ENCODE peak calls at places on chromosomes 12 and 14, in five cellular contexts. H is colonic mucosa, M is tibial artery, N is right lobe of liver, O is ascending aorta. F is an unnamed sample.

GRCh38 chr12:106276032-106276728 is 26.4 kb upstream of the TCP11L2 start:
- DNase-seq in H (no peak), M (no peak), N (no peak), O (no peak), F (no peak)

GRCh38 chr14:29806124-29806517 is 121.5 kb downstream of the PRKD1 start:
- DNase-seq in H (no peak), M (no peak), N (no peak), O (no peak), F (no peak)

GRCh38 chr12:71038960-71039359 is 118.4 kb upstream of the PTPRR start:
- DNase-seq in H (no peak), M (no peak), N (no peak), O (no peak), F (no peak)

GRCh38 chr14:60643443-60644402 is 5.6 kb downstream of the SIX1 start:
- DNase-seq in H (no peak), M (no peak), N (no peak), O (no peak), F (no peak)

GRCh38 chr14:61677469-61677868 is 17.8 kb upstream of the HIF1A start:
- DNase-seq in H (no peak), M (no peak), N (no peak), O (no peak), F (no peak)

GRCh38 chr12:8081921-8082577 is at the start of gene NECAP1:
- DNase-seq in H (peak; percentile 97), M (peak; percentile 98), N (peak; percentile 98), O (peak; percentile 98), F (peak; percentile 80)

GRCh38 chr14:22428681-22429315 is 160.2 kb downstream of the DAD1 start:
- DNase-seq in H (no peak), M (no peak), N (no peak), O (no peak), F (no peak)

GRCh38 chr12:121537814-121538698 is 42.8 kb downstream of the KDM2B start:
- DNase-seq in H (no peak), M (no peak), N (no peak), O (no peak), F (no peak)

GRCh38 chr12:92505373-92506340 is 197.1 kb upstream of the PLEKHG7 start:
- DNase-seq in H (peak; percentile 72), M (peak; percentile 82), N (peak; percentile 64), O (peak; percentile 79), F (no peak)

GRCh38 chr12:131152587-131152986 is 198.9 kb downstream of the ADGRD1 start:
- DNase-seq in H (no peak), M (peak; percentile 20), N (no peak), O (peak; percentile 54), F (no peak)

GRCh38 chr14:24092960-24093900 is 881 bp upstream of the PCK2 start:
- DNase-seq in H (peak; percentile 28), M (no peak), N (no peak), O (no peak), F (no peak)

GRCh38 chr12:1272132-1272531 is 281.1 kb downstream of the ERC1 start:
- DNase-seq in H (no peak), M (no peak), N (no peak), O (no peak), F (no peak)

GRCh38 chr14:42428996-42429395 is 822.3 kb downstream of the LRFN5 start:
- DNase-seq in H (no peak), M (no peak), N (no peak), O (no peak), F (no peak)

GRCh38 chr12:85975716-85976115 is 101.6 kb downstream of the NTS start:
- DNase-seq in H (no peak), M (no peak), N (no peak), O (no peak), F (no peak)

GRCh38 chr14:95185033-95185432 is 27.7 kb upstream of the DICER1 start:
- DNase-seq in H (no peak), M (no peak), N (peak; percentile 66), O (no peak), F (no peak)

GRCh38 chr14:76040704-76041103 is 55.1 kb downstream of the IFT43 start:
- DNase-seq in H (no peak), M (no peak), N (no peak), O (no peak), F (no peak)

GRCh38 chr12:127619869-127620769 is 646.9 kb upstream of the TMEM132C start:
- DNase-seq in H (no peak), M (no peak), N (no peak), O (peak; percentile 74), F (no peak)

GRCh38 chr12:117143008-117143532 is 43.9 kb upstream of the TESC start:
- DNase-seq in H (no peak), M (no peak), N (peak; percentile 66), O (no peak), F (peak; percentile 80)

GRCh38 chr12:57765698-57766463 is 997 bp downstream of the CYP27B1 start:
- DNase-seq in H (no peak), M (peak; percentile 62), N (no peak), O (no peak), F (no peak)

GRCh38 chr12:123064356-123064755 is 83.9 kb downstream of the ARL6IP4 start:
- DNase-seq in H (peak; percentile 44), M (peak; percentile 87), N (peak; percentile 81), O (peak; percentile 85), F (no peak)

GRCh38 chr12:118052324-118053070 is 8.5 kb downstream of the WSB2 start:
- DNase-seq in H (peak; percentile 89), M (peak; percentile 92), N (peak; percentile 86), O (peak; percentile 92), F (peak; percentile 83)

GRCh38 chr12:6570264-6570887 is 2.3 kb upstream of the NOP2 start:
- DNase-seq in H (peak; percentile 59), M (no peak), N (peak; percentile 67), O (no peak), F (no peak)

GRCh38 chr14:92986254-92987147 is 63.6 kb downstream of the CHGA start:
- DNase-seq in H (no peak), M (peak; percentile 90), N (peak; percentile 79), O (peak; percentile 89), F (no peak)

GRCh38 chr14:99579903-99580570 is 24.0 kb downstream of the CCDC85C start:
- DNase-seq in H (peak; percentile 81), M (no peak), N (no peak), O (no peak), F (peak; percentile 100)

GRCh38 chr12:6361834-6362233 is 13.5 kb downstream of the SCNN1A start:
- DNase-seq in H (peak; percentile 83), M (peak; percentile 83), N (peak; percentile 88), O (peak; percentile 82), F (peak; percentile 91)

GRCh38 chr12:15152864-15153263 is 68.4 kb downstream of the RERG start:
- DNase-seq in H (no peak), M (no peak), N (no peak), O (no peak), F (no peak)

GRCh38 chr12:93336344-93336743 is 41.4 kb upstream of the NUDT4 start:
- DNase-seq in H (no peak), M (no peak), N (no peak), O (no peak), F (no peak)

GRCh38 chr12:121466800-121467637 is 67.1 kb downstream of the RNF34 start:
- DNase-seq in H (peak; percentile 90), M (peak; percentile 94), N (peak; percentile 95), O (peak; percentile 94), F (peak; percentile 81)

GRCh38 chr12:68806488-68807237 is 1.3 kb upstream of the MDM2 start:
- DNase-seq in H (no peak), M (no peak), N (no peak), O (no peak), F (no peak)
- H3K4me1 ChIP-seq in H (no peaks in the 10 kb centered on the region), M (no peaks in the 10 kb centered on the region), N (no peaks in the 10 kb centered on the region), O (peaks cover 7% of the 10 kb centered on the region), F (peaks cover 28% of the 10 kb centered on the region)

DNA sequence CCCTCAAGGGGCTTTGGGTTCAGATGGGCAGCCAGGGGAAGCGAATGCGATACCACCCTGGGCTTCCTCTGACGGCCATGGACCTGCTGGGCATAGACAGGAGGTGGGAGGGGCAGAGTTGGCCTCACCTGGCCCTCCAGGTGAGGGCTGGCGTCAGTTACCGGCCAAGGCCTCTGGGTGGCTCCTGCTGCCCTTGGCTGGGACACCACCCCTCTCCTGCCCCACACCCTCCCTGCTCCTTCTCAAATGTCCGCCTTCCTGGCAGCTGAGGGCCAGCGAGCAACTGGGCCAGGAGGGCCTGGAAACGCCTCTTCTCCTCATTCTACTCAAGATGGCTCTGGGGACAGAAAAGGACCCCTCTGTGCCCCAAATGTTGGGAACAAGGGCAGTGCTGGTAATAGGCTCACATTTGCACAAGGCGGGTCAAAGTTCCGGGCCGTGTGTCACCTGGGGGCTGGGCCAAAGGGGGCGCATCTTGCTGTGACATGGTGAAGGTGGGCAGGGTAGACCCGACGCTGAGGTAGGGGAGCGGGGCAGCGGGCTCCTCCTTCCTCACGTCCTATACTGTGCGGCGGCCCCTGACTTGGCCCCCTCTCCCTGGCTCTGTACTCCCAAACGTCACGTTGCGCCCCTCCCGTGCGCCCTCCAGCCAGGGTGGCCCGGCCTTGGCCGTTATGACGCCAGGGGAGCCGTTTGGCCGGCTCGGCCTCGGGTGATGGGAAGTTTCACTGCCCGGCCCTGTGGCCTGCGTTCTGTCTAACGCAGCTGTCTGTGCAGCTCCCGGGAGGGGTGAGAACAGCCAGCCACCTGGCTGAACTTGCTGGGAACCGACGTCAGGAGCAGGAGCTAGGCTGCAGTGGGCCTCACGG is 18.1 kb upstream of the DLK1 start:
- DNase-seq in H (peak; percentile 74), M (no peak), N (no peak), O (no peak), F (no peak)
- TF ChIP-seq CTCF in H (peak; percentile 32), M (no peak), N (no peak), O (no peak), F (peak; percentile 75)

DNA sequence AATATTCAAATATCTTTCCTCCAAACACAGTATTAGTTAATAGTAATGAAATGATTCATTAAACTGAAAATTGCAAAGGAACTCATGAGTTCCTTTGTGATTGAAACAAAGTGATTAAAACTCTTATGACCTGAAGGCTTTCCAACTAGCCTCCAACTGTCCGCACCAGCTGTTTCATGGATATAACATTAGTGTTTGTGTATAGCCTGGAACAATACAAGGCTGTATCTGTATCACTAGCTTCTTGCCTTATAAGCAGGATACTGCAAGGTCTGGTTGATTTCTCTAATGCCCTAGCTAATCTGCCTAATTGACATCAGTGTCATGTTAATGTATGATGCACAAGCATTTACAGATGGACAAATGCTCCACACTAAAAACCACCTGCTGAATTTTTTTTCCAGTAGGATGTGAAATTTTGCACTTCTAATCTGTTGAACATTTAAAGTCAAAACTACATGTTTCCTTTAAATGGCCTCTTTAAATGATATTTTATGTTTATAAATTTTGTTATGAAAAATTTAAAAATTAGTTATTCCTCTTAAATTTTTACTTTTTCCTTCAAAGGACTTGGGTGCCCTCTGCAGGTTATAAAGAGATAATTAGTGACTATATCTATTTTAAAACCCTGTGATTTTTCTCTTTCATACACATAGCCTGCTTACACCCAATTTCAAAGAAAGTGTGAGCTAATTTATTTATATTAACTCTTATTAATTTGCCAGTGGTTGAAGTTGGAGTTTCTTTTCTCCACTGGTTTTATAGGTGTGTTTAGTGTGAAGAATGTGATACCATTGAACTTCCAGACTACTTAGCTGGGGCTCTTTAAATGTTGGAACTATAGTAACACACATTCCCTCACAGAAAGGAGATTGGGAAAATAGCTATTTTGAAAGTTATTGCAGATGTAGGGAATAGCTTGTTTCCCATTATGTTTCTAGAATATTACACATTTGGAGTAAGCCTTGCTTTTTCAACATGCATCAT is 25.4 kb downstream of the AP5M1 start:
- DNase-seq in H (no peak), M (no peak), N (no peak), O (no peak), F (no peak)
- H3K9me3 ChIP-seq in H (no peaks in the 10 kb centered on the region), M (no peaks in the 10 kb centered on the region), N (no peaks in the 10 kb centered on the region), O (no peaks in the 10 kb centered on the region), F (no peaks in the 10 kb centered on the region)

DNA sequence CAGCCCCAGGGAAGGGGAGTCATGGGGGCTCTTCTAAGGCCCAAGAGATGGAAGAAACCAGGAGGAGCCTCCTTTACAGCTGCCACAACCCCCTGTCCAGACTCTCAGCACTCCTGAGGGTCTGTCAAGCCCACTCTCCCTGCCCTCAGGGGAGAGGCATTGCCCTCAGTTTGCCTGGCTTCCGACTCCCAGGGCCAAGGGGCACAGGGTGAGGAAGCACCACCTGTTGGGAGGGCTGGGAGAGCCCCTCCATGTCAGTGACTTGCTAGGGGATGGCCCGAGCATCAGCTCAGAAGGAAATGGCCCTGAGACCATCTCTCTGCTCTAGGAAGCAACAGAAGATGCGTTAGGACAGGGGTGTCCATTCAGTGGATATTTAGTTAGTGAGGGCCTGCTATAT is 36.1 kb downstream of the LTBP2 start:
- DNase-seq in H (no peak), M (no peak), N (peak; percentile 22), O (no peak), F (no peak)
- H3K4me1 ChIP-seq in H (no peaks in the 10 kb centered on the region), M (peaks cover 3% of the 10 kb centered on the region), N (no peaks in the 10 kb centered on the region), O (peaks cover 90% of the 10 kb centered on the region), F (peaks cover 69% of the 10 kb centered on the region)